ENCODE peak calls at places on chromosomes 16 and 17, in eight cellular contexts. N is GM20000, C is heart right ventricle, V is PC-3, P is fibroblast of pulmonary artery, T is epithelial cell of esophagus, H is endodermal cell, Q is Calu3. O is an unnamed sample.

GRCh38 chr17:37637956-37638355 is 5.3 kb downstream of the DDX52 start:
- DNase-seq in N (no peak), C (no peak), V (no peak), P (no peak), T (no peak), H (no peak), Q (no peak), O (no peak)

GRCh38 chr17:65243838-65244237 is 106.7 kb downstream of the RGS9 start:
- DNase-seq in N (no peak), C (peak), V (peak), P (peak), T (peak), H (peak), Q (peak), O (peak)

GRCh38 chr17:27455914-27456680 is at the start of gene KSR1:
- DNase-seq in N (peak), C (peak), V (peak), P (peak), T (peak), H (peak), Q (peak), O (peak)

GRCh38 chr16:23504453-23505179 is 5.7 kb downstream of the GGA2 start:
- DNase-seq in N (peak), C (peak), V (peak), P (peak), T (peak), H (peak), Q (peak), O (peak)

GRCh38 chr17:58314706-58315015 is 13.9 kb downstream of the TSPOAP1 start:
- DNase-seq in N (no peak), C (no peak), V (no peak), P (no peak), T (no peak), H (no peak), Q (no peak), O (no peak)

GRCh38 chr16:74573622-74574021 is 33.3 kb downstream of the GLG1 start:
- DNase-seq in N (no peak), C (no peak), V (no peak), P (no peak), T (no peak), H (no peak), Q (no peak), O (no peak)

GRCh38 chr17:79044462-79044861 is 20.5 kb downstream of the C1QTNF1 start:
- DNase-seq in N (no peak), C (no peak), V (no peak), P (no peak), T (no peak), H (no peak), Q (no peak), O (no peak)

GRCh38 chr16:11561440-11561797 is 25.3 kb downstream of the LITAF start:
- DNase-seq in N (no peak), C (no peak), V (no peak), P (peak), T (no peak), H (no peak), Q (no peak), O (no peak)

GRCh38 chr17:32870969-32871368 is 6.0 kb downstream of the MYO1D start:
- DNase-seq in N (no peak), C (no peak), V (no peak), P (no peak), T (no peak), H (no peak), Q (no peak), O (peak)

GRCh38 chr16:58556678-58557077 is 41.4 kb downstream of the SETD6 start:
- DNase-seq in N (no peak), C (no peak), V (no peak), P (no peak), T (no peak), H (no peak), Q (no peak), O (no peak)

GRCh38 chr16:11325404-11326083 is 19.7 kb upstream of the RMI2 start:
- DNase-seq in N (no peak), C (no peak), V (no peak), P (no peak), T (no peak), H (no peak), Q (no peak), O (no peak)

GRCh38 chr17:64491034-64491860 is 5.6 kb downstream of the POLG2 start:
- DNase-seq in N (no peak), C (peak), V (peak), P (peak), T (peak), H (peak), Q (peak), O (peak)

GRCh38 chr16:74035816-74036215 is 260.8 kb upstream of the PSMD7 start:
- DNase-seq in N (no peak), C (no peak), V (peak), P (peak), T (peak), H (peak), Q (peak), O (peak)

GRCh38 chr16:3029499-3030127 is 5.8 kb downstream of the THOC6 start:
- DNase-seq in N (peak), C (no peak), V (no peak), P (peak), T (peak), H (peak), Q (no peak), O (peak)

GRCh38 chr17:34709108-34709779 is 129.9 kb downstream of the TMEM132E start:
- DNase-seq in N (no peak), C (no peak), V (no peak), P (no peak), T (no peak), H (peak), Q (peak), O (no peak)

GRCh38 chr16:70767377-70768204 is 33.4 kb downstream of the VAC14 start:
- DNase-seq in N (no peak), C (no peak), V (peak), P (no peak), T (peak), H (no peak), Q (peak), O (no peak)

GRCh38 chr17:42453544-42453943 is 5.1 kb upstream of the ATP6V0A1 start:
- DNase-seq in N (peak), C (no peak), V (no peak), P (no peak), T (no peak), H (no peak), Q (no peak), O (no peak)

GRCh38 chr17:28737770-28738679 is 5.8 kb upstream of the TRAF4 start:
- DNase-seq in N (peak), C (no peak), V (no peak), P (no peak), T (peak), H (no peak), Q (no peak), O (no peak)

GRCh38 chr17:9893606-9894005 is 11.5 kb downstream of the RCVRN start:
- DNase-seq in N (no peak), C (no peak), V (peak), P (peak), T (no peak), H (no peak), Q (no peak), O (no peak)

GRCh38 chr17:32520737-32521399 is 34.1 kb downstream of the CDK5R1 start:
- DNase-seq in N (no peak), C (no peak), V (no peak), P (no peak), T (no peak), H (peak), Q (no peak), O (no peak)

GRCh38 chr16:78988361-78988992 is 612.1 kb downstream of the MAF start:
- DNase-seq in N (no peak), C (no peak), V (no peak), P (no peak), T (no peak), H (peak), Q (peak), O (no peak)

GRCh38 chr16:87216824-87217205 is 100.4 kb downstream of the C16orf95 start:
- DNase-seq in N (no peak), C (no peak), V (no peak), P (no peak), T (no peak), H (no peak), Q (no peak), O (no peak)

GRCh38 chr17:78939615-78940014 is 14.4 kb upstream of the TIMP2 start:
- DNase-seq in N (no peak), C (no peak), V (no peak), P (peak), T (no peak), H (no peak), Q (no peak), O (peak)

GRCh38 chr16:85513649-85514048 is 99.5 kb upstream of the GSE1 start:
- DNase-seq in N (no peak), C (no peak), V (no peak), P (no peak), T (no peak), H (no peak), Q (no peak), O (no peak)

GRCh38 chr16:70695351-70696070 is 9.7 kb upstream of the MTSS2 start:
- DNase-seq in N (no peak), C (peak), V (peak), P (no peak), T (peak), H (peak), Q (peak), O (no peak)

GRCh38 chr17:82252511-82253178 is 20.9 kb downstream of the CSNK1D start:
- DNase-seq in N (no peak), C (no peak), V (no peak), P (no peak), T (no peak), H (no peak), Q (no peak), O (no peak)

GRCh38 chr17:61635913-61636432 is 45.0 kb upstream of the NACA2 start:
- DNase-seq in N (peak), C (no peak), V (peak), P (peak), T (peak), H (peak), Q (peak), O (peak)

GRCh38 chr16:14193316-14193871 is 122.3 kb downstream of the MRTFB start:
- DNase-seq in N (peak), C (no peak), V (no peak), P (no peak), T (no peak), H (no peak), Q (no peak), O (no peak)

GRCh38 chr17:74737299-74738050 is 419 bp downstream of the RAB37 start:
- DNase-seq in N (peak), C (no peak), V (peak), P (peak), T (no peak), H (peak), Q (peak), O (peak)

GRCh38 chr17:58352843-58353719 is 1.1 kb upstream of the SUPT4H1 start:
- DNase-seq in N (no peak), C (peak), V (peak), P (peak), T (peak), H (peak), Q (no peak), O (peak)

GRCh38 chr16:51839697-51840462 is 688.8 kb upstream of the SALL1 start:
- DNase-seq in N (no peak), C (no peak), V (no peak), P (peak), T (peak), H (no peak), Q (peak), O (no peak)

GRCh38 chr16:88856122-88856827 is 472 bp downstream of the GALNS start:
- DNase-seq in N (no peak), C (no peak), V (no peak), P (no peak), T (no peak), H (peak), Q (peak), O (no peak)

GRCh38 chr16:90018297-90019200 is 707 bp downstream of the DBNDD1 start:
- DNase-seq in N (no peak), C (no peak), V (peak), P (no peak), T (peak), H (peak), Q (peak), O (no peak)

GRCh38 chr16:11087691-11088431 is 143.5 kb downstream of the CLEC16A start:
- DNase-seq in N (no peak), C (no peak), V (no peak), P (no peak), T (no peak), H (peak), Q (no peak), O (no peak)

GRCh38 chr17:15268003-15268402 is 2.9 kb upstream of the PMP22 start:
- DNase-seq in N (no peak), C (no peak), V (no peak), P (no peak), T (no peak), H (no peak), Q (no peak), O (no peak)

GRCh38 chr16:24900230-24900629 is 54.5 kb downstream of the SLC5A11 start:
- DNase-seq in N (no peak), C (no peak), V (no peak), P (peak), T (no peak), H (peak), Q (no peak), O (no peak)

GRCh38 chr17:77602062-77602746 is 356.3 kb upstream of the TNRC6C start:
- DNase-seq in N (no peak), C (peak), V (no peak), P (peak), T (peak), H (no peak), Q (no peak), O (peak)
- TF ChIP-seq CTCF in N (no peak), C (no peak), V (no peak), P (no peak), T (no peak), H (no peak), Q (no peak), O (no peak)

DNA sequence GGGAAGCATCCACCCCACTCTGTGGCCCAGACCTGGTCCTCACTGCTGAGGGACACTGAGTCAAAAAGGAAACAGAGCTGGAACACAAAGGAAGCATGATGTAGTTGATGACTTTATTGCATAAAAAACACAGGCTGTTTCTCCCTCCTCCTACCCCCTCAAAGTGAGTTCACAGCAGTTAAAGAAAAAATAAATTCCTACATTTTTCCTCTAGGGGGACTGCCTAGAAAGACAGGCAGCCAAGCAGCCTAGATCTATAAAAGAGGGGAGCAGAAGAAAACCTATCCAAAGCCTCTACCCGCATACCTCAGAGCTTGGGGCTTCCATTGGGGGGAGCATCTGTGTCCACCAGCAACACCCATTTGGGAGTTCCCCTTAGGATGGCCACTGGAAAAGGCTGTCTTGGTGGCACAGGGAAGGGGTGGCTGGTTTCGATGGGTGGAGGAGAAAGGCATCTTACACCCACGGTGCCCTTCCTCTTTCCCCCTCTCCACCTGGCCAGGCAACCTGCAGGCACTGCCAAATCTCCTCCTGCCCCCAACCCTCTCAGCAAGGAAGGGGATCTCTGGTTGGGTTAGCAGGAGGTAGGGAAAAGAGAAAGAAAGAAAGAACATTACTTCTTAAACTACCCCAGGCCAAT is 3.9 kb upstream of the SCRN2 start:
- DNase-seq in N (no peak), C (no peak), V (peak), P (peak), T (no peak), H (no peak), Q (no peak), O (peak)
- TF ChIP-seq CTCF in N (no peak), C (no peak), V (peak), P (peak), T (peak), H (peak), Q (peak), O (peak)

GRCh38 chr16:56956756-56957155 is 5.0 kb upstream of the CETP start:
- DNase-seq in N (no peak), C (no peak), V (no peak), P (no peak), T (no peak), H (no peak), Q (no peak), O (no peak)
- TF ChIP-seq CTCF in N (no peak), C (no peak), V (peak), P (peak), T (no peak), H (peak), Q (no peak), O (peak)

GRCh38 chr16:68432701-68433100 is 15.6 kb downstream of the SMPD3 start:
- DNase-seq in N (no peak), C (no peak), V (no peak), P (no peak), T (no peak), H (no peak), Q (no peak), O (no peak)
- TF ChIP-seq CTCF in N (no peak), C (no peak), V (no peak), P (no peak), T (no peak), H (no peak), Q (no peak), O (no peak)

DNA sequence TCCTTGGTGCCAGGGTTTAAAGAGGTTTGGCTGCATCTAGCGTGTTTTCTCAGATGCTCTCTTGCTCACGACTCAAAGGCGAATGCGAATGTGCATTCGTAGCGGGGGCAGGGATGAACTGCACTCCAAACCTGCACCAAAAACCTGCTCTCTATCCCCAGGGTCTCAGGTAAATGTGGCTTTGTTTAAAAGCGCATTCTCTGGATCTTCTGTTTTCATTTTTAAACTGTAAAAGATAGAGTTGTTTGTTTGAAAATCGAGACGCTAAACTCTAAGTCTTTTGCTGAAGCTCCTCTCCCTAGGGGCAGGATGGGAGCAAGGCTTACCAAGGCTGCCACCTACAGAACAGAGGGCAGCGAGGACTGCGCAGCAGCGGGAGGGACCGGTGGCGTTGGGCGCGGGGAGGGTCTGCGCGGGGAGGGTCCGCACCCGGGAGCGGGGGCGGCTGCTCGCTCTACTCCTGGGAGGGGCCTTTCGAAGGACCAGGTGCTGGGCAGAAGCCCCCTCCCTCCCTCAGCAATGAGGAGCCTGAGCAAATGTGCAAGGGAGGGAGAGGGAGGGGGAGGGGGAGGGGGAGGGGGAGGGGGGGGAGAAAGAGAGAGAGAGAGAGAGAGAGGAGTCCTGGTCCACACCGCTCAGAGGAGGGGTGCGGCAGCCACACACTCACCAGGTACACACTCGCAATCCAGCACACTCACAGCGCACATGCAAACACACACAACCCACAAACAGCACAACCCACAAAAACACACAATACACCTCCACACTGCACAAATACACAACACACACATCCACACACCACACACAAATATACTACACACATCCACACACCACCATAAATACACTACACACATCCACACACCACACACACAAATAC is 142.8 kb downstream of the GRIN2A start:
- DNase-seq in N (peak), C (peak), V (no peak), P (no peak), T (peak), H (peak), Q (no peak), O (no peak)
- TF ChIP-seq CTCF in N (peak), C (peak), V (no peak), P (no peak), T (no peak), H (peak), Q (no peak), O (no peak)

O was measured in cardiac fibroblast.